ENCODE peak calls at places on chromosomes 7 and 10, in ten cellular contexts. One of them, this sample, is unnamed.

GRCh38 chr10:122240401-122240800 is 30.7 kb upstream of the BTBD16 start:
- DNase-seq in AG09319: no peak
- DNase-seq in body of pancreas: no peak
- DNase-seq in GM06990: no peak
- DNase-seq in activated CD8-positive, alpha-beta T cell treated with anti-CD3 and anti-CD28 coated beads for 36 hours: no peak
- DNase-seq in D721Med: no peak
- DNase-seq in HepG2: no peak
- DNase-seq in fibroblast of the aortic adventitia: no peak
- DNase-seq in thoracic aorta: no peak
- DNase-seq in colonic mucosa: no peak
- DNase-seq in this sample: no peak

GRCh38 chr10:27614776-27615175 is 110.7 kb downstream of the RAB18 start:
- DNase-seq in colonic mucosa: no peak
- DNase-seq in body of pancreas: no peak
- DNase-seq in GM06990: no peak
- DNase-seq in activated CD8-positive, alpha-beta T cell treated with anti-CD3 and anti-CD28 coated beads for 36 hours: no peak
- DNase-seq in HepG2: no peak
- DNase-seq in fibroblast of the aortic adventitia: no peak
- DNase-seq in AG09319: no peak
- DNase-seq in D721Med: no peak
- DNase-seq in thoracic aorta: no peak
- DNase-seq in this sample: no peak

GRCh38 chr10:30330512-30331168 is 18.4 kb downstream of the MTPAP start:
- DNase-seq in colonic mucosa: no peak
- DNase-seq in GM06990: no peak
- DNase-seq in thoracic aorta: no peak
- DNase-seq in AG09319: no peak
- DNase-seq in D721Med: no peak
- DNase-seq in body of pancreas: no peak
- DNase-seq in activated CD8-positive, alpha-beta T cell treated with anti-CD3 and anti-CD28 coated beads for 36 hours: no peak
- DNase-seq in HepG2: no peak
- DNase-seq in fibroblast of the aortic adventitia: no peak
- DNase-seq in this sample: no peak

GRCh38 chr10:30111340-30111980 is 52.1 kb upstream of the JCAD start:
- DNase-seq in colonic mucosa: no peak
- DNase-seq in AG09319: peak
- DNase-seq in thoracic aorta: no peak
- DNase-seq in D721Med: no peak
- DNase-seq in activated CD8-positive, alpha-beta T cell treated with anti-CD3 and anti-CD28 coated beads for 36 hours: no peak
- DNase-seq in GM06990: no peak
- DNase-seq in HepG2: no peak
- DNase-seq in body of pancreas: no peak
- DNase-seq in fibroblast of the aortic adventitia: peak
- DNase-seq in this sample: peak

GRCh38 chr7:95334434-95334833 is 10.1 kb upstream of the PON1 start:
- DNase-seq in GM06990: no peak
- DNase-seq in HepG2: no peak
- DNase-seq in activated CD8-positive, alpha-beta T cell treated with anti-CD3 and anti-CD28 coated beads for 36 hours: no peak
- DNase-seq in D721Med: no peak
- DNase-seq in AG09319: no peak
- DNase-seq in thoracic aorta: no peak
- DNase-seq in fibroblast of the aortic adventitia: no peak
- DNase-seq in body of pancreas: no peak
- DNase-seq in colonic mucosa: no peak
- DNase-seq in this sample: no peak

GRCh38 chr7:98981701-98982100 is 103.4 kb downstream of the TRRAP start:
- DNase-seq in colonic mucosa: no peak
- DNase-seq in D721Med: no peak
- DNase-seq in activated CD8-positive, alpha-beta T cell treated with anti-CD3 and anti-CD28 coated beads for 36 hours: no peak
- DNase-seq in thoracic aorta: no peak
- DNase-seq in AG09319: no peak
- DNase-seq in fibroblast of the aortic adventitia: no peak
- DNase-seq in HepG2: no peak
- DNase-seq in body of pancreas: no peak
- DNase-seq in GM06990: no peak
- DNase-seq in this sample: no peak

GRCh38 chr7:495761-496321 is 23.8 kb downstream of the PDGFA start:
- DNase-seq in colonic mucosa: no peak
- DNase-seq in HepG2: no peak
- DNase-seq in fibroblast of the aortic adventitia: no peak
- DNase-seq in activated CD8-positive, alpha-beta T cell treated with anti-CD3 and anti-CD28 coated beads for 36 hours: no peak
- DNase-seq in thoracic aorta: no peak
- DNase-seq in body of pancreas: no peak
- DNase-seq in D721Med: no peak
- DNase-seq in AG09319: no peak
- DNase-seq in GM06990: no peak
- DNase-seq in this sample: no peak

GRCh38 chr7:30313793-30314192 is 29.4 kb downstream of the ZNRF2 start:
- DNase-seq in D721Med: no peak
- DNase-seq in fibroblast of the aortic adventitia: no peak
- DNase-seq in GM06990: no peak
- DNase-seq in colonic mucosa: no peak
- DNase-seq in AG09319: no peak
- DNase-seq in body of pancreas: no peak
- DNase-seq in thoracic aorta: no peak
- DNase-seq in activated CD8-positive, alpha-beta T cell treated with anti-CD3 and anti-CD28 coated beads for 36 hours: no peak
- DNase-seq in HepG2: no peak
- DNase-seq in this sample: no peak

GRCh38 chr10:7053195-7053594 is 357.6 kb downstream of the SFMBT2 start:
- DNase-seq in D721Med: no peak
- DNase-seq in AG09319: no peak
- DNase-seq in colonic mucosa: no peak
- DNase-seq in body of pancreas: no peak
- DNase-seq in thoracic aorta: no peak
- DNase-seq in activated CD8-positive, alpha-beta T cell treated with anti-CD3 and anti-CD28 coated beads for 36 hours: no peak
- DNase-seq in fibroblast of the aortic adventitia: no peak
- DNase-seq in HepG2: no peak
- DNase-seq in GM06990: no peak
- DNase-seq in this sample: no peak

GRCh38 chr10:7056216-7056615 is 354.6 kb downstream of the SFMBT2 start:
- DNase-seq in HepG2: no peak
- DNase-seq in fibroblast of the aortic adventitia: no peak
- DNase-seq in colonic mucosa: no peak
- DNase-seq in thoracic aorta: no peak
- DNase-seq in D721Med: no peak
- DNase-seq in GM06990: no peak
- DNase-seq in body of pancreas: no peak
- DNase-seq in activated CD8-positive, alpha-beta T cell treated with anti-CD3 and anti-CD28 coated beads for 36 hours: no peak
- DNase-seq in AG09319: no peak
- DNase-seq in this sample: no peak

DNA sequence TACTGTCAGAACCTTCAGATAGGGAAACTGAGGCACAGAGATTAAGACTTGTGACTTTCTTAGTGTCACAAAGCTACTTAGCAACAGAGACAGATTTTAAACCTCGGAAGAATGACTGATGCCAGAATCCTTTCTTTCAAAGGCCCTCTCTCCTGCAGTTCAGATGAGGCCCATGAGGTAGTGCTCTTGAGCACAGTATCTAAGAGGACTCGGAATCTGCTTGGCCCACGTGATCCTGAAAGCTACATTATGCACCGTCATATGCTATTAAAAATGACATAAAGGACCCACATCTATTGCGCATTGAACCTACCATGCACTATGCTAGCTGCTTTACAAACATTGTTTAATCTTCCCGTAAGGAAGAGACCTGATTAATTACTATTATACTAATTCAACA is 355.9 kb downstream of the SFMBT2 start:
- DNase-seq in fibroblast of the aortic adventitia: no peak
- DNase-seq in GM06990: no peak
- DNase-seq in colonic mucosa: no peak
- DNase-seq in thoracic aorta: no peak
- DNase-seq in body of pancreas: no peak
- DNase-seq in AG09319: no peak
- DNase-seq in activated CD8-positive, alpha-beta T cell treated with anti-CD3 and anti-CD28 coated beads for 36 hours: no peak
- DNase-seq in D721Med: no peak
- DNase-seq in HepG2: no peak
- DNase-seq in this sample: no peak
- TF ChIP-seq CTCF in fibroblast of the aortic adventitia: peak
- TF ChIP-seq CTCF in GM06990: peak
- TF ChIP-seq CTCF in colonic mucosa: no peak
- TF ChIP-seq CTCF in thoracic aorta: no peak
- TF ChIP-seq CTCF in body of pancreas: no peak
- TF ChIP-seq CTCF in AG09319: no peak
- TF ChIP-seq CTCF in activated CD8-positive, alpha-beta T cell treated with anti-CD3 and anti-CD28 coated beads for 36 hours: peak
- TF ChIP-seq CTCF in D721Med: peak
- TF ChIP-seq CTCF in HepG2: peak
- TF ChIP-seq CTCF in this sample: peak

GRCh38 chr7:157234271-157234670 is 95.5 kb downstream of the UBE3C start:
- DNase-seq in body of pancreas: no peak
- DNase-seq in fibroblast of the aortic adventitia: peak
- DNase-seq in activated CD8-positive, alpha-beta T cell treated with anti-CD3 and anti-CD28 coated beads for 36 hours: no peak
- DNase-seq in thoracic aorta: no peak
- DNase-seq in AG09319: peak
- DNase-seq in HepG2: no peak
- DNase-seq in D721Med: no peak
- DNase-seq in GM06990: no peak
- DNase-seq in colonic mucosa: no peak
- DNase-seq in this sample: no peak

GRCh38 chr7:157238087-157238486 is 98.7 kb upstream of the DNAJB6 start:
- DNase-seq in activated CD8-positive, alpha-beta T cell treated with anti-CD3 and anti-CD28 coated beads for 36 hours: no peak
- DNase-seq in thoracic aorta: no peak
- DNase-seq in AG09319: no peak
- DNase-seq in fibroblast of the aortic adventitia: no peak
- DNase-seq in body of pancreas: no peak
- DNase-seq in GM06990: no peak
- DNase-seq in D721Med: no peak
- DNase-seq in HepG2: no peak
- DNase-seq in colonic mucosa: peak
- DNase-seq in this sample: no peak

GRCh38 chr7:157235357-157236018 is 96.8 kb downstream of the UBE3C start:
- DNase-seq in D721Med: no peak
- DNase-seq in thoracic aorta: no peak
- DNase-seq in activated CD8-positive, alpha-beta T cell treated with anti-CD3 and anti-CD28 coated beads for 36 hours: no peak
- DNase-seq in AG09319: no peak
- DNase-seq in GM06990: no peak
- DNase-seq in HepG2: peak
- DNase-seq in colonic mucosa: no peak
- DNase-seq in body of pancreas: no peak
- DNase-seq in fibroblast of the aortic adventitia: peak
- DNase-seq in this sample: peak

GRCh38 chr7:157241631-157242030 is 95.2 kb upstream of the DNAJB6 start:
- DNase-seq in HepG2: no peak
- DNase-seq in thoracic aorta: no peak
- DNase-seq in D721Med: no peak
- DNase-seq in fibroblast of the aortic adventitia: no peak
- DNase-seq in body of pancreas: no peak
- DNase-seq in activated CD8-positive, alpha-beta T cell treated with anti-CD3 and anti-CD28 coated beads for 36 hours: no peak
- DNase-seq in AG09319: no peak
- DNase-seq in colonic mucosa: no peak
- DNase-seq in GM06990: no peak
- DNase-seq in this sample: no peak

DNA sequence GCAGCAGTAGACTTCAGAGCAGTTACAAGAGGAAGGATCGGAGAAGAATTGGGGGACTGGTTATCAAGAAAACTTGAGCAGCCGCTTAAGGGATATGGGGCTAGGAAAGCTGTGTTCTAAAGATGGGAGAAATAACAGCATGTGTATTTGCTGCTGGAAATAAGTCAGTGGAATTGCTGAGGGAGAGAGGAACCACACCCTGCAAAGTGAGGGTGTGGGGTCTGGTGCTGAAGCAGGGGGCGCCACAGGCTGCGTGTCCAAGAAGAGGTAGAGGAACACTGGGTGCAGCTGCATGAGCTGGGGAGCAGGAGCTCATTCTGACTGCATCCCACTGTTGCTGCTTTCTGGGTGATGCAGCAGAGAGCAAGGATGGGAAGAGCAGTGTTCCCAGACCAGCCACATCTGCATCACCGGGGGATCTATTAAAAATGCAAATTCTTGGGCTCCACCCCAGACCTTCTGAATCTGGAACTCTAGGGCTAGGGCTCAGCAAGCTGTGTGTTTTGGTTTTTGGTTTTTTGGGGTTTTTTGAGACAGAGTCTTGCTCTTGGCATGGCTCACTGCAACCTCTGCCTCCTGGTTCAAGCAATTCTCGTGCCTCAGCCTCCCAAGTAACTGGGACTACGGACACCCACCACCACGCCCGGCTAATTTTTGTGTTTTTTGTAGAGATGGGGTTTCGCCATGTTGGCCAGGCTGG is 97.1 kb upstream of the DNAJB6 start:
- DNase-seq in fibroblast of the aortic adventitia: no peak
- DNase-seq in body of pancreas: no peak
- DNase-seq in AG09319: no peak
- DNase-seq in GM06990: no peak
- DNase-seq in D721Med: no peak
- DNase-seq in colonic mucosa: no peak
- DNase-seq in thoracic aorta: no peak
- DNase-seq in HepG2: no peak
- DNase-seq in activated CD8-positive, alpha-beta T cell treated with anti-CD3 and anti-CD28 coated beads for 36 hours: no peak
- DNase-seq in this sample: no peak
- TF ChIP-seq CTCF in fibroblast of the aortic adventitia: no peak
- TF ChIP-seq CTCF in body of pancreas: no peak
- TF ChIP-seq CTCF in AG09319: no peak
- TF ChIP-seq CTCF in GM06990: no peak
- TF ChIP-seq CTCF in D721Med: no peak
- TF ChIP-seq CTCF in colonic mucosa: no peak
- TF ChIP-seq CTCF in thoracic aorta: no peak
- TF ChIP-seq CTCF in HepG2: no peak
- TF ChIP-seq CTCF in activated CD8-positive, alpha-beta T cell treated with anti-CD3 and anti-CD28 coated beads for 36 hours: no peak
- TF ChIP-seq CTCF in this sample: no peak

DNA sequence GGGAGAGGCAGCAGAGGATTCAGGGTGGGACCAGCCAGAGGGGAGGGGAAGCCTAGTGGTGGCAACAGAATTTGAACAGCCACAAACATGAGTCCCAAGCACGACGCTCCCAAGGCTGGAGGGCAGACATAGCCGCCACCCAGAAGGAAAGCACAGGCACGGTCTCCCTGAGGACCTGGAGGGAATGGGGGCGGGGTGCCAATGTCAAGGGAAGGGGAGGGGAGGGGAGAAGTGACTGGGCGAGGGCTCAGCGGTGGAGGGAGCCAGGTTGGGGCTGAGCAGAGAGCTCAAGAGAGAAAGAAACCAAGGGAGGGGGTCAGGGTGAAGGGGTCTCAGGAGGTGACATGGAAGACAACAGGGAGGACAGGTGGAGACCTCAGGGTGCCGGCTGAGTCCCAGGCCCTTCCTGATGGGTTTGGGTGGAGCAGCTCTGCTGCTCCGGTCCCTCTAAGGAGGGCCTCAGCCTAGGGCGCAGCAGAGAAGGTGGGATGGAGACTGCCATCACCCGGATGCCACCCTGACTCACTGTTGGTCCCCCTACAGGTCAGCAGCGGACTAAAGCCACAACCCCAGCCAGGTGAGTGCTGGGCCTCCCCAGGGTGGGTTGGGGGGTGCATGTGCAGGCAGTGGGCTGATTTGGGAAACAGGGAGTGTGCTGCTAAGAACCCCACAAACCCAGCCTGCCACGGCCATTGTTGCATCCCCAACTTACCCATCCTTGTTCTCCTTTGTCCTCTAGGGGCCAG is 24.2 kb downstream of the PILRA start:
- DNase-seq in D721Med: no peak
- DNase-seq in body of pancreas: no peak
- DNase-seq in fibroblast of the aortic adventitia: no peak
- DNase-seq in activated CD8-positive, alpha-beta T cell treated with anti-CD3 and anti-CD28 coated beads for 36 hours: no peak
- DNase-seq in AG09319: no peak
- DNase-seq in colonic mucosa: no peak
- DNase-seq in thoracic aorta: no peak
- DNase-seq in HepG2: no peak
- DNase-seq in GM06990: no peak
- DNase-seq in this sample: no peak
- TF ChIP-seq CTCF in D721Med: no peak
- TF ChIP-seq CTCF in body of pancreas: no peak
- TF ChIP-seq CTCF in fibroblast of the aortic adventitia: no peak
- TF ChIP-seq CTCF in activated CD8-positive, alpha-beta T cell treated with anti-CD3 and anti-CD28 coated beads for 36 hours: no peak
- TF ChIP-seq CTCF in AG09319: no peak
- TF ChIP-seq CTCF in colonic mucosa: no peak
- TF ChIP-seq CTCF in thoracic aorta: no peak
- TF ChIP-seq CTCF in HepG2: peak
- TF ChIP-seq CTCF in GM06990: peak
- TF ChIP-seq CTCF in this sample: no peak

DNA sequence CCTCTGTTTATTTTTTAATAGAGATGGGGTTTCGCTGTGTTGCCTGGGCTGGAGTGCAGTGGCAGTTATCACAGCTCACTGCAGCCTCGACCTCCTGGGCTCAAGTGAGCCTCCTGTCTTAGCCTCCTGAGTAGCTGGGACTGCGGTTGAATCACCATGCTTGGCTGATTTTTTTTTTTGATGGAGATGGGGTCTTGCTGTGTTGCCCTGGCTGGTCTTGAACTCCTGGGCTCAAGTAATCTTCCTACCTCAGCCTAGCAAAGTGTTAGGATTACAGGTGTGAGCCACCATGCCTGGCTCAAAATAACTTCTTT is 8.1 kb downstream of the DYNC2I1 start:
- DNase-seq in colonic mucosa: no peak
- DNase-seq in GM06990: no peak
- DNase-seq in activated CD8-positive, alpha-beta T cell treated with anti-CD3 and anti-CD28 coated beads for 36 hours: no peak
- DNase-seq in HepG2: no peak
- DNase-seq in fibroblast of the aortic adventitia: no peak
- DNase-seq in body of pancreas: no peak
- DNase-seq in thoracic aorta: no peak
- DNase-seq in AG09319: no peak
- DNase-seq in D721Med: no peak
- DNase-seq in this sample: no peak
- TF ChIP-seq CTCF in colonic mucosa: no peak
- TF ChIP-seq CTCF in GM06990: no peak
- TF ChIP-seq CTCF in activated CD8-positive, alpha-beta T cell treated with anti-CD3 and anti-CD28 coated beads for 36 hours: no peak
- TF ChIP-seq CTCF in HepG2: no peak
- TF ChIP-seq CTCF in fibroblast of the aortic adventitia: no peak
- TF ChIP-seq CTCF in body of pancreas: no peak
- TF ChIP-seq CTCF in thoracic aorta: no peak
- TF ChIP-seq CTCF in AG09319: no peak
- TF ChIP-seq CTCF in D721Med: no peak
- TF ChIP-seq CTCF in this sample: no peak

This sample was measured in astrocyte of the cerebellum.